ENCODE peak calls at places on chromosomes 5 and 9, in five cellular contexts. J, O, N, K and E are unnamed samples.

GRCh38 chr5:135568923-135569360 is 9.8 kb downstream of the CXCL14 start:
- DNase-seq in J (no peak), O (no peak), N (no peak), K (no peak), E (no peak)

GRCh38 chr5:92504346-92504745 is 1076.7 kb downstream of the NR2F1-AS1 start:
- DNase-seq in J (no peak), O (no peak), N (no peak), K (no peak), E (no peak)

GRCh38 chr9:108786756-108787663 is 68.8 kb downstream of the ACTL7B start:
- DNase-seq in J (peak; percentile 71), O (no peak), N (no peak), K (no peak), E (peak; percentile 49)

GRCh38 chr9:108972626-108973209 is 38.5 kb downstream of the ABITRAM start:
- DNase-seq in J (no peak), O (no peak), N (no peak), K (no peak), E (no peak)

GRCh38 chr9:128203024-128203841 is at the start of gene DNM1:
- DNase-seq in J (peak; percentile 99), O (peak; percentile 66), N (peak; percentile 81), K (peak; percentile 61), E (peak; percentile 90)

GRCh38 chr9:87277346-87277745 is 220.3 kb upstream of the DAPK1 start:
- DNase-seq in J (no peak), O (no peak), N (no peak), K (no peak), E (no peak)

GRCh38 chr5:37494756-37495155 is 115.6 kb downstream of the WDR70 start:
- DNase-seq in J (no peak), O (peak; percentile 31), N (no peak), K (no peak), E (no peak)

GRCh38 chr5:98977723-98978122 is 48.9 kb upstream of the CHD1 start:
- DNase-seq in J (no peak), O (peak; percentile 8), N (no peak), K (no peak), E (peak; percentile 12)

GRCh38 chr5:169610606-169611005 is 26.5 kb upstream of the DOCK2 start:
- DNase-seq in J (no peak), O (no peak), N (no peak), K (no peak), E (no peak)

GRCh38 chr5:78277715-78278114 is 16.8 kb downstream of the AP3B1 start:
- DNase-seq in J (no peak), O (peak; percentile 9), N (no peak), K (no peak), E (no peak)

GRCh38 chr5:139392678-139393496 is 2.0 kb downstream of the PROB1 start:
- DNase-seq in J (peak; percentile 93), O (peak; percentile 74), N (peak; percentile 94), K (peak; percentile 58), E (peak; percentile 80)

GRCh38 chr5:113331201-113331551 is 103.6 kb downstream of the TSSK1B start:
- DNase-seq in J (peak; percentile 44), O (no peak), N (no peak), K (no peak), E (peak; percentile 18)

GRCh38 chr9:132742821-132743311 is 72.6 kb downstream of the GTF3C4 start:
- DNase-seq in J (peak; percentile 16), O (no peak), N (no peak), K (no peak), E (no peak)

GRCh38 chr5:39461007-39461682 is 36.4 kb upstream of the DAB2 start:
- DNase-seq in J (no peak), O (no peak), N (peak; percentile 4), K (no peak), E (no peak)

GRCh38 chr9:35604578-35605335 is at the start of gene TESK1:
- DNase-seq in J (peak; percentile 91), O (peak; percentile 83), N (peak; percentile 91), K (peak; percentile 77), E (peak; percentile 94)

GRCh38 chr5:41695920-41696582 is 174.2 kb downstream of the OXCT1 start:
- DNase-seq in J (no peak), O (no peak), N (peak; percentile 26), K (no peak), E (peak; percentile 8)

GRCh38 chr5:155885199-155885598 is 441.8 kb upstream of the SGCD start:
- DNase-seq in J (no peak), O (no peak), N (no peak), K (no peak), E (no peak)

GRCh38 chr9:136572003-136572595 is 26.3 kb upstream of the NOTCH1 start:
- DNase-seq in J (no peak), O (no peak), N (no peak), K (peak; percentile 75), E (peak; percentile 69)

GRCh38 chr9:78439192-78439865 is 142.4 kb downstream of the PSAT1 start:
- DNase-seq in J (peak; percentile 86), O (peak; percentile 71), N (peak; percentile 70), K (peak; percentile 65), E (peak; percentile 92)

GRCh38 chr5:104706570-104706969 is 1144.0 kb upstream of the NUDT12 start:
- DNase-seq in J (no peak), O (no peak), N (no peak), K (no peak), E (no peak)

GRCh38 chr5:123936548-123936947 is 424.6 kb downstream of the CSNK1G3 start:
- DNase-seq in J (no peak), O (no peak), N (peak; percentile 6), K (no peak), E (no peak)

GRCh38 chr5:176365663-176366574 is 632 bp downstream of the ARL10 start:
- DNase-seq in J (peak; percentile 83), O (no peak), N (no peak), K (peak; percentile 64), E (peak; percentile 62)

GRCh38 chr9:125262217-125262991 is 778 bp downstream of the GAPVD1 start:
- DNase-seq in J (peak; percentile 63), O (no peak), N (peak; percentile 21), K (no peak), E (peak; percentile 71)

GRCh38 chr5:35438786-35439185 is 178.9 kb upstream of the SPEF2 start:
- DNase-seq in J (no peak), O (no peak), N (no peak), K (no peak), E (no peak)

GRCh38 chr9:89038354-89039091 is 47.3 kb downstream of the S1PR3 start:
- DNase-seq in J (no peak), O (no peak), N (no peak), K (no peak), E (no peak)

GRCh38 chr5:74762599-74762998 is 4.3 kb downstream of the GFM2 start:
- DNase-seq in J (no peak), O (no peak), N (no peak), K (no peak), E (peak; percentile 20)

GRCh38 chr9:131776473-131776872 is 36.6 kb upstream of the RAPGEF1 start:
- DNase-seq in J (no peak), O (no peak), N (peak; percentile 42), K (no peak), E (peak; percentile 66)

GRCh38 chr5:56669534-56670483 is 145.5 kb upstream of the MAP3K1 start:
- DNase-seq in J (no peak), O (peak; percentile 56), N (peak; percentile 98), K (peak; percentile 28), E (peak; percentile 29)

GRCh38 chr9:70406446-70406862 is 8.0 kb downstream of the KLF9 start:
- DNase-seq in J (no peak), O (no peak), N (no peak), K (no peak), E (no peak)

GRCh38 chr5:40480392-40480791 is 199.3 kb upstream of the PTGER4 start:
- DNase-seq in J (no peak), O (no peak), N (no peak), K (no peak), E (no peak)